ENCODE peak calls at places on chromosomes 16 and 17, in six cellular contexts. X is SJCRH30, R is BE2C, B is IMR-90, C is pancreas, Y is A549. I is an unnamed sample.

GRCh38 chr17:72840019-72840418 is 252.5 kb downstream of the SLC39A11 start:
- DNase-seq in X (no peak), R (no peak), B (no peak), C (no peak), Y (no peak), I (no peak)

GRCh38 chr17:40854175-40854814 is 12.7 kb downstream of the KRT12 start:
- DNase-seq in X (no peak), R (no peak), B (peak), C (no peak), Y (peak), I (peak)

GRCh38 chr16:65745-66144 is 6.7 kb downstream of the RHBDF1 start:
- DNase-seq in X (peak), R (peak), B (peak), C (peak), Y (peak), I (peak)

GRCh38 chr17:59220328-59221158 is at the start of gene GDPD1:
- DNase-seq in X (peak), R (peak), B (peak), C (peak), Y (peak), I (peak)

GRCh38 chr17:66522591-66523272 is 220.3 kb downstream of the PRKCA start:
- DNase-seq in X (no peak), R (no peak), B (peak), C (no peak), Y (no peak), I (peak)

GRCh38 chr16:67676939-67677338 is 10.3 kb downstream of the C16orf86 start:
- DNase-seq in X (no peak), R (no peak), B (no peak), C (no peak), Y (no peak), I (no peak)

GRCh38 chr17:50550661-50551432 is 3.9 kb downstream of the SPATA20 start:
- DNase-seq in X (peak), R (peak), B (peak), C (peak), Y (peak), I (peak)

GRCh38 chr16:70686376-70687171 is 721 bp upstream of the MTSS2 start:
- DNase-seq in X (peak), R (no peak), B (no peak), C (no peak), Y (no peak), I (no peak)

GRCh38 chr17:3695723-3696411 is at the start of gene P2RX5:
- DNase-seq in X (no peak), R (peak), B (no peak), C (no peak), Y (no peak), I (peak)

GRCh38 chr17:34306466-34306865 is 12.8 kb upstream of the CCL8 start:
- DNase-seq in X (peak), R (no peak), B (peak), C (no peak), Y (peak), I (peak)

GRCh38 chr17:82892869-82893565 is 53.2 kb upstream of the ZNF750 start:
- DNase-seq in X (peak), R (no peak), B (peak), C (peak), Y (no peak), I (no peak)

GRCh38 chr17:4068918-4069317 is 73.9 kb downstream of the ZZEF1 start:
- DNase-seq in X (no peak), R (no peak), B (no peak), C (no peak), Y (no peak), I (no peak)

GRCh38 chr17:41635121-41636097 is 11.0 kb upstream of the KRT17 start:
- DNase-seq in X (peak), R (peak), B (no peak), C (peak), Y (no peak), I (no peak)

GRCh38 chr17:31525801-31526549 is 134.5 kb downstream of the RAB11FIP4 start:
- DNase-seq in X (peak), R (peak), B (no peak), C (no peak), Y (peak), I (no peak)

GRCh38 chr17:79188048-79188447 is 113.4 kb downstream of the ENGASE start:
- DNase-seq in X (peak), R (peak), B (no peak), C (no peak), Y (peak), I (peak)

GRCh38 chr16:66271074-66272060 is 95.1 kb upstream of the CDH5 start:
- DNase-seq in X (no peak), R (no peak), B (no peak), C (no peak), Y (no peak), I (peak)

GRCh38 chr16:66207139-66207863 is 159.2 kb upstream of the CDH5 start:
- DNase-seq in X (no peak), R (no peak), B (no peak), C (no peak), Y (no peak), I (peak)

GRCh38 chr17:75105269-75106080 is 4.3 kb upstream of the ARMC7 start:
- DNase-seq in X (peak), R (peak), B (peak), C (peak), Y (peak), I (peak)

GRCh38 chr17:3029213-3029913 is 34.0 kb downstream of the OR1D5 start:
- DNase-seq in X (no peak), R (no peak), B (no peak), C (peak), Y (no peak), I (no peak)

GRCh38 chr17:74868908-74869255 is 3.9 kb downstream of the FDXR start:
- DNase-seq in X (no peak), R (no peak), B (no peak), C (no peak), Y (no peak), I (no peak)

GRCh38 chr17:4944163-4944553 is 4.1 kb downstream of the RNF167 start:
- DNase-seq in X (no peak), R (no peak), B (no peak), C (no peak), Y (no peak), I (no peak)

GRCh38 chr17:8623591-8623990 is 6.9 kb downstream of the MYH10 start:
- DNase-seq in X (peak), R (no peak), B (no peak), C (no peak), Y (no peak), I (no peak)

GRCh38 chr17:8622191-8622590 is 8.3 kb downstream of the MYH10 start:
- DNase-seq in X (no peak), R (no peak), B (no peak), C (no peak), Y (no peak), I (no peak)

GRCh38 chr17:8621585-8621984 is 8.9 kb downstream of the MYH10 start:
- DNase-seq in X (no peak), R (no peak), B (peak), C (no peak), Y (no peak), I (no peak)

GRCh38 chr17:8618825-8619224 is 11.7 kb downstream of the MYH10 start:
- DNase-seq in X (no peak), R (no peak), B (no peak), C (no peak), Y (no peak), I (no peak)

DNA sequence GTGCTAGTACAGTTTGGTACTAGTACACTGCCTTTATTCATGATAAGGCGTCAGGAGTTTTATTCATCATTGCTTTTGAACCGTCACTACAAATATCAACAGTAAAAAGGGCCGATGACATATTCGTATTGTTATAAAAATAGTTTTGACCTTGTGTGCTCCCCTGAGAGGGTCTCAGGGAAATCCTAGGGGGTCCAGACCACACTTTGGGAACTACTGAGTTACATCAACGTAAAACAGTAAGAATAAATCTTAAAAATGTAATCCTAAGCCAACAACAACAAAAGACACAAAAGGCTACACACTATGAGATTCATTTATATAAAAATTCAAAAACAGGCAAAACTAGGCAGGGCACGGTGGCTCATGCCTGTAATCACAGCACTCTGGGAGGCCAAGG is 11.2 kb downstream of the MYH10 start:
- DNase-seq in X (no peak), R (no peak), B (no peak), C (no peak), Y (no peak), I (no peak)
- H3K4me3 ChIP-seq in X (no peak), R (no peak), B (no peak), C (no peak), Y (no peak), I (no peak)

GRCh38 chr16:24253192-24253591 is 2.9 kb upstream of the CACNG3 start:
- DNase-seq in X (peak), R (peak), B (peak), C (peak), Y (peak), I (peak)

GRCh38 chr16:24257965-24258364 is 1.8 kb downstream of the CACNG3 start:
- DNase-seq in X (no peak), R (no peak), B (no peak), C (no peak), Y (no peak), I (no peak)

DNA sequence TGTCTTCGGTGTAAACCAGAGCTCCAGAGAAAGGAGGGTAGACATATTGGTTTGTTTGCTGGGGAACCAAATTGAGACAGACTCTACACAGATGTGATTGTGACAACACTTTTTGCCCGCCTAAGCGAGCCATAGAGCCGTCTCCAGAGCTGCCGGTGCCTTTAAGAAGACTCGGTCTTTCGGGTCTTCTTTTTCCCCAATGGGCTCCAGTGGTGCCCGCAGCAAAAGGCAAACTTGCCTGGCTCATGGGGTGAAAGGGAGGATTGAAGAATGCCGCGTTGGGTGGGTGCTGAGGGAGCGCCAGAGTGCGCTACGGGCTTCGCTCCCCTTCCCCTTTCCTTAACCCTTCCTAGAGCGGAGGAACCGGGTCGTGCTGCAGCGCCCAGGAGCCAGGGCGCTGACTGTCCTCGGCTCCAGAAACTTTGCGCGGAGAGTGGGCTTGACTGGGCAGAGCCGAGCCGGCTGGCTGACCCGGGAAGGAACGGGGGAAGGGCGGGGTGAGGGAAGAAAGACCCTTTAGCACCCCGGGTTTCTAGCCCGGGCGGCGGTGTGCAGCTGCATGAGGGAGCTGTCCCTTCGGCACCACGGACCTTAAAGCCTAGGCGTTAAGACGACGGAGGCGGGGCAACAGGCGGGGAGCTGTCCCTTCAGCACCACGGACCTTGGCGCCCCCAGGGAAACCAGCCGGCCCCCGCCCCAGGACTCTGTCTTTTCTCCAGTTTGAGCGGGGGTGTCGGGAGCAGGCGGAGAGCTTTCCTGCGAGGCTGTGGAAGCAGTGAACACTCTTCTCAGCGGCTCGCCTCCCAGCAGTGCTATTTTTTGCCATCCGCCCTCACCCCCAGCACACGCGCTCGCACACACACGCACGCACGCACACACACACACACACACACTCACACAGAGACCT is at the start of gene CACNG3:
- DNase-seq in X (peak), R (peak), B (peak), C (peak), Y (peak), I (peak)
- H3K4me3 ChIP-seq in X (no peak), R (no peak), B (no peak), C (no peak), Y (no peak), I (no peak)

GRCh38 chr17:43831633-43832032 is 1.3 kb downstream of the MPP3 start:
- DNase-seq in X (no peak), R (no peak), B (no peak), C (no peak), Y (no peak), I (no peak)
- H3K4me3 ChIP-seq in X (no peak), R (no peak), B (no peak), C (no peak), Y (peak), I (no peak)

DNA sequence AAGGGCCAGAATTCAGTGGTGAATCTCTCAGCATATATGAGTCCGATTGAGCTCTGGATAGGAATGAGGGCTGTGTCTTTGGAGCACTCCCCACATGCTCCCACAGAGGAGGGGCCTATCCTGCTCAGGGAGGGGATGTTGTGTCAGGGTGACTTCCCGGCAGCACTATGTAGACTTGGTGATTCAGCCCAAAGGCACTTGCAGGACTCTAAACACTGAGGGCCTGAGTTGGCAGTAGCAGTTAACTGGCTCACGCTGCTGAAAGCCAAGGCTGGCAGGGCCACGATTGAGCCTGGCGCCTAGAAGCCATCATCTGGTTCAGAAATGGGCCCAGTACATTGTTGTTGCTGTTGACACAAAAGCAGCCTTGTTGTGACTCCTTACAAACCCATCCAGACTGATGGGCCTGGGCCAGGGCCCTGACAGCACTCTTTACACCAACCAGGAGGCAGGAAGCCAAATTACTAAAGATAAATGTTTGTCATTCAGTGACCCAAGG is 31.9 kb downstream of the NMT1 start:
- DNase-seq in X (peak), R (no peak), B (peak), C (peak), Y (peak), I (peak)
- H3K4me3 ChIP-seq in X (no peak), R (no peak), B (no peak), C (no peak), Y (no peak), I (no peak)

GRCh38 chr16:83603981-83604570 is 203.7 kb upstream of the HSBP1 start:
- DNase-seq in X (no peak), R (no peak), B (no peak), C (no peak), Y (no peak), I (no peak)

GRCh38 chr16:83602797-83603735 is 204.7 kb upstream of the HSBP1 start:
- DNase-seq in X (no peak), R (no peak), B (no peak), C (no peak), Y (no peak), I (no peak)

GRCh38 chr16:83599789-83600462 is 207.9 kb upstream of the HSBP1 start:
- DNase-seq in X (no peak), R (no peak), B (no peak), C (no peak), Y (no peak), I (no peak)
- H3K4me3 ChIP-seq in X (no peak), R (no peak), B (no peak), C (no peak), Y (no peak), I (no peak)

DNA sequence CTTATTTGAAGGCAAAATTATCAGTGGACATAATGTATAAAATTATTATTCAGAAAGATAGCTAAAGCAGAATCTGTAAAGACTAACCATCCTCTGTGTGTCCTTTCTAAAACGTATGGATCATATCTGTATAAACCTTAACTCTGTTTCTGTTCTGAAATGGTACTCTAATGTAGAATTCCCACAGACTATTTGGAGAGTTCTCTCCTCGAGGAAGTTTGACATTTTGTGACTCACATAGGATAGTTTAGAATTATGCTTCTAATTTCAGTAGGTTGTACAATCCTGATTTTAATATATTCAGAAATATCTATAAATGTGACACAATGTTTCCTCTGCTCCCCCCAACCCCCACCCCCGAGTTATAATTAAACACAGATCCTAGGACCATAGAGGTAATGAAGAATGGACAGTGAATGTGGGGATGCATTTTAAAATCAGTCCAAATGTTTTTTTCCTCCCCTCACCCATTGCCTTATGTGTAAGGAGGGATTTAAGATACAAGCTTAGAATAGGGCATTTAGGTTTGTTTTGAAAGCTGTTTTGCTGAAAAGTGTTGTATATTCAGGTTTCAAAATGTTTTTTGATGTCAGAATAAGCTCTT is 66.8 kb downstream of the BCAS3 start:
- DNase-seq in X (no peak), R (no peak), B (peak), C (no peak), Y (no peak), I (no peak)
- H3K4me3 ChIP-seq in X (peak), R (no peak), B (no peak), C (no peak), Y (no peak), I (no peak)

DNA sequence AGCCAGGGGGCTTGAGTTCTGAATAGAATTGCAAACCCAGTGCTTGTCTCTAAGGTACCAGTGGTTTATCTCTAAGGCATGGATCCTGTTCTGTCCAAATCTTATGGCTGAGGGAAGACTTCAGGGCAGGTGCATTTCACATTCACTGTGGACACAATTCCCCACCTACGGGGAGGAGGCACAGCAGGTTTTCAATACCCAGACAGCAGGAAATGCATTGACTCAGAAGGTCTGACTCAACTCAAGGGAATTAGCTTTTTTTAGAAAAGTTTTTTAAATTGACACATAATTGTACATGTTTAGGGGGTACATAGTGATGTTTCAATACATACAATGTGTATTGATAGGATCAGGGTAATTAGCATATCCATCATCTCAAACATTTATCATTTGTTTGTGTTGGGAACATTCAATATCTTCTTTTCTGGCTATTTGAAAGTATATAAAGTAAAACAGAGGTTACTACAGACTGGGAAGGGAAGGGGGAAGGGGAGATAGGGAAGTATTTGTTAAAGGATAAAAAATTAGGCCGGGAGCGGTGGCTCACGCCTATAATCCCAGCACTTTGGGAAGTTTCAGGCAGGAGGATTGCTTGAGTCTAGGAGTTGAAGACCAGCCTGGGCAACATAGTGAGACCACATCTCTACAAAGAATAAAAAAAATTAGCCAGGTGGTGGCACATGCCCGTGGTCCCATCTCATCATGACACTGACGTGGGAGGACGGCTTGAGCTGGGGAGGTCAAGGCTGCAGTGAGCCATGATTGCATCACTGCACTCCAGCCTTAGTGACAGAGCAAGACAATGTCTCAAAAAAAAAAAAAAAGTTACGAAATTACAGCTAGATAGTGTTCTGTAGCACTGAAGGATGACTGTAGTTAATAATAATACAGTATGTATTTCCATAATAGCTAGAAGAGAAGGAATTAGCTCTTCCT is 54.9 kb downstream of the RGS9 start:
- DNase-seq in X (no peak), R (no peak), B (peak), C (no peak), Y (peak), I (peak)
- H3K4me3 ChIP-seq in X (no peak), R (no peak), B (no peak), C (no peak), Y (no peak), I (no peak)

GRCh38 chr16:75868636-75869389 is 142.5 kb upstream of the CPHXL start:
- DNase-seq in X (no peak), R (no peak), B (no peak), C (no peak), Y (no peak), I (no peak)
- H3K4me3 ChIP-seq in X (no peak), R (no peak), B (no peak), C (no peak), Y (no peak), I (no peak)

GRCh38 chr17:35588196-35588920 is 1.2 kb downstream of the AP2B1 start:
- DNase-seq in X (no peak), R (no peak), B (peak), C (no peak), Y (peak), I (peak)
- H3K4me3 ChIP-seq in X (peak), R (peak), B (peak), C (no peak), Y (peak), I (peak)

I was measured in epithelial cell of esophagus.